ENCODE peak calls at places on chromosomes 12 and 14, in four cellular contexts. S is mammary epithelial cell, D is GM23338, G is heart right ventricle. K is an unnamed sample.

GRCh38 chr14:38290601-38291190 is 34.8 kb upstream of the CLEC14A start:
- DNase-seq in D (no peak), S (no peak), G (peak; percentile 20), K (no peak)

GRCh38 chr12:116346751-116347150 is 69.3 kb upstream of the MED13L start:
- DNase-seq in D (no peak), G (no peak), S (peak; percentile 55), K (no peak)

GRCh38 chr14:24075485-24076301 is 4.3 kb downstream of the CPNE6 start:
- DNase-seq in S (no peak), D (no peak), G (no peak), K (no peak)

GRCh38 chr12:50055831-50056628 is 1.4 kb upstream of the ASIC1 start:
- DNase-seq in S (peak; percentile 52), D (peak; percentile 84), G (peak; percentile 26), K (peak; percentile 30)

GRCh38 chr12:122336015-122336946 is 70.0 kb upstream of the VPS33A start:
- DNase-seq in G (no peak), D (peak; percentile 53), S (no peak), K (no peak)

GRCh38 chr14:95463173-95463901 is 53.1 kb downstream of the SYNE3 start:
- DNase-seq in S (no peak), D (no peak), G (no peak), K (peak; percentile 32)

GRCh38 chr12:69685810-69686209 is 13.3 kb downstream of the BEST3 start:
- DNase-seq in G (no peak), S (peak; percentile 95), D (no peak), K (no peak)

GRCh38 chr12:59085680-59086079 is 165.4 kb upstream of the LRIG3 start:
- DNase-seq in G (no peak), S (no peak), D (no peak), K (no peak)

GRCh38 chr14:101022916-101023435 is 119.5 kb upstream of the RTL1 start:
- DNase-seq in S (no peak), D (no peak), G (no peak), K (no peak)

GRCh38 chr14:50023671-50024490 is 92.5 kb downstream of the VCPKMT start:
- DNase-seq in S (peak; percentile 87), G (no peak), D (no peak), K (no peak)

GRCh38 chr14:54769955-54770863 is 132.4 kb downstream of the GCH1 start:
- DNase-seq in G (no peak), S (no peak), D (no peak), K (no peak)

GRCh38 chr12:107684029-107684790 is 1.4 kb upstream of the PWP1 start:
- DNase-seq in D (no peak), G (no peak), S (no peak), K (no peak)

GRCh38 chr12:108342985-108343384 is 3.9 kb upstream of the CMKLR1 start:
- DNase-seq in S (no peak), D (no peak), G (no peak), K (no peak)

GRCh38 chr14:58488550-58488949 is 61.0 kb downstream of the KIAA0586 start:
- DNase-seq in D (peak; percentile 9), S (peak; percentile 46), G (no peak), K (no peak)

GRCh38 chr12:100988278-100988625 is 193.7 kb downstream of the ANO4 start:
- DNase-seq in G (no peak), D (peak; percentile 22), S (no peak), K (no peak)
- H3K27ac ChIP-seq in G (no peak overlapping the region), D (peak overlapping the region; percentile 93), S (no peak overlapping the region), K (no peak overlapping the region)

DNA sequence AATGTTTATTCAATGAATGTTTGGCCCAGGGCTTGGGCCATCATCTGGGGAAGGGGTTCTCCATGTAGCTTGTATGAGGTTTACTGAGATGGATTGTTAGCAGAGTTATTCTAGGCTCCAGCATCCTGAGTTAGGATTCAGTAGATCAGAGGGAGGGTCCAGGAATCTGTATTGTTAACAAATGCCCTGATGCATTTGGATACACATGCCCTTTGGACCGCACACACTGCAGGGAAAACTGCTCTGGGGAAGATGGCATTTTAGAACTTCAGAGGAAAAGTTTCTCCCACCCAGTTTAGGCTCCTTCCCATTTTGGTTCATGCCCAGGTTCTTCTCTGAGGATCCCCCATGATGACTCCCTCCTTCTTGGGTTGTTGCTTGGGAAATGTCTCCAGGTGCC is 193.3 kb downstream of the KTN1 start:
- DNase-seq in S (no peak), D (no peak), G (no peak), K (no peak)
- H3K27ac ChIP-seq in S (no peak overlapping the region), D (no peak overlapping the region), G (no peak overlapping the region), K (no peak overlapping the region)

GRCh38 chr12:132774646-132775275 is 13.1 kb upstream of the ANKLE2 start:
- DNase-seq in G (no peak), S (no peak), D (no peak), K (no peak)

GRCh38 chr12:132777614-132778013 is 16.0 kb upstream of the ANKLE2 start:
- DNase-seq in G (no peak), D (no peak), S (no peak), K (no peak)

GRCh38 chr12:132776816-132777568 is 15.4 kb upstream of the ANKLE2 start:
- DNase-seq in D (no peak), G (peak; percentile 82), S (no peak), K (no peak)

GRCh38 chr12:132774159-132774558 is 12.5 kb upstream of the ANKLE2 start:
- DNase-seq in S (no peak), G (no peak), D (no peak), K (no peak)

DNA sequence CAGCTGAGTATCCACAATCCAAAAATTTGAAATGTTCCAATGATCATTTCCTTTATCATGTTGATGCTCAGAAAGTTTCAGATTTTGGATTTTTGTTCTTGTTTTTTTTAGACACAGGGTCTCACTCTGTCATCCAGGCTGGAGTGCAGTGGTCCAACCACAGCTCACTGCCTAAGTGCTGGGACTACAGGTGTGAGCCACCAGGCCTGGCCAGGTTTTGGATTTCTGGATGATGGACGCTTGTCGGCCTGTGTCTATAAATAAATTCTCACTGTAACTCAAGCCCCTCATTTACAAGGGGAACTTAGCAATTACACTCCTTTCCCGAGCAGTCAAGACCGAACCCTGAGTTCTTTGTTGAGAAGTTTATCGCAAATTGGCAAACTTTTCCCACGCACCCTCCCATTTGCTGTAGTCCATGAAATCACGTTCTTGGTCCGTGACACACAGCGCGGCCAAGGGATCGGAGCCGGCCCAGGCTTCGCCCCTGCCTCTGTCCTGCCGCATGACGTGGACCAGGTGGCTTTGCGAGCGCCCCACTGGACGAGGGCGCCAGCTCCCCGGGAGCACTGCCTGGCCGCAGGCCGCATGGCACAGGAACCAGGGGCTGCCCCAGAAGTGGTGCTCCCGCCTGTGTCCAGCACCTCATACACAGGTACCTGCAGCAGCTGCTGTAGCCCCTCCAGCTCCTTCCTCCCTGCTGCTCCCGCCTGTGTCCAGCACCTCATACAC is 14.0 kb upstream of the ANKLE2 start:
- DNase-seq in S (no peak), G (no peak), D (no peak), K (no peak)
- H3K27ac ChIP-seq in S (no peak overlapping the region), G (no peak overlapping the region), D (no peak overlapping the region), K (no peak overlapping the region)

DNA sequence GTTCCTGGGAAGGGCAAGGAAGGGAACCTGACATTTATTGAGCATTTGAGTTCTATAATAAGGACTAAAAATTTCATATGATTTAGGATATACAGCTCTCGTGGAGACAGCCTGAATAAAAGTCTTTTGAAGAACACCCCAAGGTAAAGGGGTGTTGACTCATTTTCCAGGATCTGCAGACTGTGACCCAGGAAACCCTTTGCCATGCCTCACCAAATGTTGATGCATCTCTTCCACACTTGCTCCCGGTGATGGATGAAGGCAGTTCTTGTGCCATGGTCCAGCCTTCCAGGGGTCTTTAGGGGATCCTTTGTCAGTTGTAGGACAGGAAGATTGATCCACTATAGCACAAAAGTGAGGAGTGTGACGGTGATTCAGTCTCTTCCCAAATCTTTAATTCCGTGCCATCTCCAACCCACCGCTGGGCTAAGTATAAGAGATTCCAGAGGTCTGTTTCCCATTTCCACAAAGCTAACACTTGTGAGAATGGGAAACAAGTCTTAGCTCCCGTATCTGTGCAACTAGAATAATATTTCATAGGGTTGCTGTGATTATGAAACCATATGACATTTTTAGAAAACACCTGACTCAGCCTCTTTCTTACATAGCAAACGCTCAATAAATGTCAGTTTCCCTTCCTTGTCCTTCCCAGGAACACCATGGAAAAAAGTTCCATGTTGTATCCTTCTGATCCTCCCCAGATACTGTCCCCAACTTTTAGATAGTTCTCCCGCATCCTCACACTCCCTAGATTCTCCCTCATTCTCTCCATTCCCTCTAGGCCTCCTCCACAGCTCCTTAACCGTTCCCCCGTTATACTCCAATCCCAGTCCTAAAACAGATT is 836 bp downstream of the AAAS start:
- DNase-seq in S (no peak), G (no peak), D (no peak), K (no peak)
- H3K27ac ChIP-seq in S (peak overlapping the region; percentile 53), G (peak overlapping the region; percentile 86), D (no peak overlapping the region), K (peak overlapping the region; percentile 75)

DNA sequence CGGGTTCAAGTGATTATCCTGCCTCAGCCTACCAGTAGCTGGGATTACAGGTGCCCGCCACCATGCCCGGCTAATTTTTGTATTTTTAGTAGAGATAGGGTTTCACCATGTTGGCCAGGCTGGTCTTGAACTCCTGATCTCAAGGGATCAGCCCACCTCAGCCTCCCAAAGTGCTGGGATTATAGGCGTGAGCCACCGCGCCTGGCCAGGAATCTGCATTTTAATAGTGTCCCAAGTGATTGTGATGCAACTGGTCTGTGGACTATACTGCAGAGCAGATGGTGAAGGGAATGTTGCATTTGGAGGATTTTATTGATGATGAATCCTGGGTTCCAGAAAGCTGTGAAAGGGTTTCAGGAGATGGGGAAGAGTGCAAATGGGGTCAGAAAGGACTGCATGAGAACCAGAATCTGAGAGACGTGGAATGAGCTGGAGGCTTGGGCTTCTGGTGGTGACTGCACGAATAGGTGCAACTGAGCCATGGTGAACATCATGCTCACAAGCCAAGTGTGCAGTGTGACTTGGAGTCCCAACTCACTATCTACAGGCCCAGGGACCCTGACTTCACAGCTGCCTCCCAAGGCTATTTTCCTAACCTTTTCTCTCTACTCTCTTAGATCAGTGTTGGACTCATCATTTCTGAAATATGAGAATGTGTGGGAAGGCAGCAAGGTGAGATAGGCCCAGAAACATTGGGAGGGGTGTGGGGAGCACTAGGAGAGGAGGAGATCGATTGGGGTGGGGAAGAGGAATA is 4.5 kb downstream of the RPS26 start:
- DNase-seq in G (no peak), S (peak; percentile 1), D (peak; percentile 13), K (no peak)
- H3K27ac ChIP-seq in G (no peak overlapping the region), S (no peak overlapping the region), D (peak overlapping the region; percentile 92), K (no peak overlapping the region)

DNA sequence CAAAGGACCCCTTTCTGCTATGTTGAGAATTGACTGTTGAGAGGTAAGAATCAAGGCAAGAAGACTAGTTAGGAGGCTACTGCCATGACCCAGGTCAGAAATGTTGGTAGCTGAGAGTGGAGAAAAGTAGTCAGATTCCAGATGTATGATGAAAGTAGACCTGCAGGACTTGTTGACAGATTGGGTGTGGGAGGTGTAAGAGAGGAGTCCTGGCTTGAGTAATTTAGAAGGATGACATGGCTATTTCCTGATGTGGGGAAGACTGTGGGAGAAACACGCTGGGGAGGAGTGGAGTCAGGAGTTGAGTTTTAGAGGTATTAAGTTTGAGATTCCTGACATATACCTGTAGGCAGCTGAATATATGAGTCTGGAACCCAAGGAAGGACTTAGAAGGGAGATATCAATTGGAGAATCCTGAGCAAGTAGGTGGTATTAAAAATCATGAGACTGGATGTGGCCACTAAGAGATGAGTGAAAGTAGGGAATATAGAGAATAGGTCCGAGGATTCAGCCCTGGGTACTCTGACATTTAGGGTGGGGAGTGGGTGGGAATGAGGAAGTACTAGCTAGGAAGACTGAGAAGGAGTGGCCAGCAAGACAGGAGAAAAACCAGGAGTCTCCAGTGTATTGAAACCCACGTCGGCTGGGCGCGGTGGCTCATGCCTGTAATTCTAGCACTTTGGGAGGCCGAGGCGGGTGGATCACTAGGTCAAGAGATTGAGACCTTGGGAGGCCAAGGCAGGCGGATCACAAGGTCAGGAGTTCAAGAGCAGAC is 12.6 kb upstream of the DDX47 start:
- DNase-seq in D (no peak), G (no peak), S (peak; percentile 83), K (no peak)
- H3K27ac ChIP-seq in D (no peak overlapping the region), G (no peak overlapping the region), S (peak overlapping the region; percentile 61), K (no peak overlapping the region)